ENCODE peak calls at places on chromosomes 6 and 20, in five cellular contexts. J, T, V, C and Y are unnamed samples.

GRCh38 chr6:64580346-64580745 is 944.7 kb downstream of the PHF3 start:
- DNase-seq in T (no peak), C (no peak), V (no peak), J (no peak), Y (peak; percentile 55)

GRCh38 chr6:82160255-82160990 is 87.1 kb downstream of the IBTK start:
- DNase-seq in V (no peak), J (no peak), T (no peak), C (no peak), Y (no peak)

GRCh38 chr20:50226093-50226974 is 35.7 kb downstream of the CEBPB start:
- DNase-seq in C (peak; percentile 41), J (no peak), T (no peak), V (peak; percentile 73), Y (peak; percentile 46)

GRCh38 chr6:34377984-34378383 is 14.5 kb downstream of the NUDT3 start:
- DNase-seq in V (no peak), J (no peak), T (no peak), C (no peak), Y (no peak)

GRCh38 chr20:50343490-50344179 is 153.0 kb downstream of the CEBPB start:
- DNase-seq in J (no peak), C (no peak), T (no peak), V (no peak), Y (no peak)

GRCh38 chr6:40391086-40391485 is 196.1 kb downstream of the LRFN2 start:
- DNase-seq in T (no peak), J (no peak), V (no peak), C (no peak), Y (no peak)

GRCh38 chr6:170523256-170524187 is 29.6 kb downstream of the PSMB1 start:
- DNase-seq in T (peak; percentile 19), V (no peak), J (no peak), C (no peak), Y (no peak)

GRCh38 chr20:46400253-46400652 is 6.2 kb downstream of the ELMO2 start:
- DNase-seq in J (no peak), V (peak; percentile 50), C (no peak), T (peak; percentile 20), Y (peak; percentile 89)

GRCh38 chr6:140849441-140849840 is 1283.3 kb upstream of the GJE1 start:
- DNase-seq in T (no peak), C (no peak), V (no peak), J (no peak), Y (peak; percentile 71)

GRCh38 chr6:83153958-83154357 is 39.1 kb downstream of the PGM3 start:
- DNase-seq in V (no peak), T (no peak), C (no peak), J (no peak), Y (peak; percentile 8)

DNA sequence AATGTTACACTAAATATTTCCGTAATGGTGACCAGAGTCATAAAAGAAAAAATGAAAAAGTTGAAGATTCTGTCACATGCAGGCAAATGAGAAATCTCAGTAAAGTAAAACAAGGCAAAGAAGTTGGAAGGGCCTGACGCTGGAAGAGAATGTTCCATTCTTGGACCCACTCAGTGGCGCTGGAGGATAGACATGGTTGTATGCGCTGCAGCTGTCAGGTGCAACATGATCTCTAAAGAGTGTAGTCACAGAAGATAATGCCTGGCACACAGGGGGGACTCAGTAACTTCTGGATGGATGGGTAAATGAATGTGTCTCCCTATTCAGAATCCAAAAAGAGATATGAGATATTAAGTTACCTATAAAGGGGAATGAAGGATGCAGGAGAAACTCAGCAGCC is 116.3 kb downstream of the FAXC start:
- DNase-seq in V (no peak), T (no peak), C (no peak), J (no peak), Y (no peak)
- TF ChIP-seq CTCF in V (no peak), T (no peak), C (no peak), J (no peak), Y (no peak)

GRCh38 chr20:33559994-33560393 is 70.1 kb downstream of the CBFA2T2 start:
- DNase-seq in V (no peak), J (no peak), T (no peak), C (no peak), Y (no peak)
- H3K4me3 ChIP-seq in V (no peak overlapping the region), J (no peak overlapping the region), T (no peak overlapping the region), C (no peak overlapping the region), Y (no peak overlapping the region)

GRCh38 chr6:88919032-88919431 is 44.4 kb downstream of the RNGTT start:
- DNase-seq in C (no peak), J (no peak), T (no peak), V (no peak), Y (peak; percentile 29)
- TF ChIP-seq CTCF in C (no peak), J (peak; percentile 33), T (no peak), V (no peak), Y (peak; percentile 38)

GRCh38 chr6:118546164-118546929 is 1.7 kb upstream of the PLN start:
- DNase-seq in T (no peak), V (no peak), C (no peak), J (no peak), Y (no peak)
- H3K4me3 ChIP-seq in T (peak overlapping the region; percentile 56), V (no peak overlapping the region), C (no peak overlapping the region), J (no peak overlapping the region), Y (no peak overlapping the region)

GRCh38 chr6:123888779-123889513 is 85.3 kb downstream of the NKAIN2 start:
- DNase-seq in V (no peak), C (no peak), T (no peak), J (no peak), Y (no peak)
- TF ChIP-seq CTCF in V (no peak), C (no peak), T (no peak), J (no peak), Y (no peak)

GRCh38 chr6:10531513-10531912 is 10.4 kb downstream of the GCNT2 start:
- DNase-seq in T (no peak), V (no peak), C (no peak), J (no peak), Y (no peak)
- H3K4me3 ChIP-seq in T (peak overlapping the region; percentile 38), V (no peak overlapping the region), C (no peak overlapping the region), J (no peak overlapping the region), Y (no peak overlapping the region)

GRCh38 chr6:30364591-30364990 is 19.6 kb downstream of the RPP21 start:
- DNase-seq in C (no peak), J (no peak), V (no peak), T (no peak), Y (no peak)
- TF ChIP-seq CTCF in C (no peak), J (no peak), V (no peak), T (no peak), Y (no peak)